ENCODE peak calls at places on chromosomes 7 and 10, in seven cellular contexts. E is astrocyte, T is thoracic aorta, O is neuronal stem cell, A is H1, X is A549, D is left ventricle myocardium inferior. Q is an unnamed sample.

GRCh38 chr10:21526952-21527633 is 1.6 kb upstream of the SKIDA1 start:
- DNase-seq in E (no peak), A (no peak), X (peak; percentile 72), T (no peak), O (no peak), D (peak; percentile 81), Q (no peak)

GRCh38 chr10:6009159-6009558 is 31.8 kb upstream of the IL15RA start:
- DNase-seq in O (no peak), D (no peak), T (no peak), A (no peak), X (no peak), E (peak; percentile 80), Q (no peak)

GRCh38 chr10:71687480-71687879 is 32.1 kb downstream of the C10orf105 start:
- DNase-seq in D (no peak), X (no peak), A (no peak), E (no peak), T (no peak), O (no peak), Q (no peak)

GRCh38 chr10:102582181-102582580 is 62.1 kb upstream of the TRIM8 start:
- DNase-seq in E (no peak), T (no peak), D (no peak), O (no peak), A (no peak), X (no peak), Q (no peak)

GRCh38 chr10:69939033-69939432 is 113.6 kb upstream of the MACROH2A2 start:
- DNase-seq in A (no peak), D (no peak), X (no peak), T (no peak), E (no peak), O (no peak), Q (no peak)

GRCh38 chr10:75870039-75870645 is 438.7 kb downstream of the LRMDA start:
- DNase-seq in T (no peak), O (no peak), D (no peak), E (no peak), A (no peak), X (no peak), Q (no peak)

GRCh38 chr10:51718804-51719291 is 19.5 kb upstream of the CSTF2T start:
- DNase-seq in O (no peak), E (peak; percentile 47), X (peak; percentile 10), T (no peak), D (no peak), A (no peak), Q (no peak)

GRCh38 chr10:124184208-124184820 is 90.9 kb upstream of the CHST15 start:
- DNase-seq in A (no peak), D (no peak), X (no peak), O (no peak), E (no peak), T (no peak), Q (no peak)

GRCh38 chr7:130918129-130919052 is 184.4 kb upstream of the KLF14 start:
- DNase-seq in E (no peak), T (no peak), D (no peak), X (peak; percentile 63), O (no peak), A (no peak), Q (no peak)

GRCh38 chr10:47136866-47137265 is 163.1 kb upstream of the GDF10 start:
- DNase-seq in A (no peak), T (no peak), D (no peak), O (no peak), E (no peak), X (no peak), Q (no peak)

GRCh38 chr10:28984431-28984830 is 304.4 kb upstream of the LYZL1 start:
- DNase-seq in A (no peak), T (peak; percentile 92), X (peak; percentile 76), E (peak; percentile 87), D (peak; percentile 89), O (no peak), Q (no peak)

GRCh38 chr10:95291634-95292039 is 834 bp upstream of the PDLIM1 start:
- DNase-seq in X (no peak), A (no peak), D (no peak), T (no peak), E (no peak), O (no peak), Q (no peak)

DNA sequence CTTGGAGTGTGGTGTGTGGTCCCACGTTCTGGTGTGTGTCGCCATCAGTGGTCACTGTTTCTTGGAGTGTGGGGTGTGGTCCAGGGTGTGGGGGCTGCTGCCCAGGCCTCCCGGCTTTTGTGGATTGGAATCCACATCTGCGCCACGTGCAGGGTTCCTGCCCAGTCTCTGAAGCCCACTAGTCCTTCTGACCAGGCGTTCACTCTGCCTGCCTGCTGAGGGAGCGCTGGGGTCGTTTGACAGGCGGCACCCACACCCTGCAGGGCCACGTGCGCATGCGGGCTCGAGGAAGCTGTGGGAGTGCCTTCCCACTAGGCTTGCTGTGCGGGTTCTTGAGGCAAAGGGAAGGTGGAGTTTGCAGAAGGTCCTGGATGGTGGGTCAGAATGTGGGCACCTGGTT is 51.4 kb downstream of the INPP5A start:
- DNase-seq in A (no peak), E (no peak), O (no peak), T (no peak), D (no peak), X (no peak), Q (no peak)
- H3K4me3 ChIP-seq in A (no peak overlapping the region), E (no peak overlapping the region), O (no peak overlapping the region), T (peak overlapping the region; percentile 51), D (peak overlapping the region; percentile 38), X (no peak overlapping the region), Q (no peak overlapping the region)

GRCh38 chr7:74372511-74373111 is 81.1 kb upstream of the GTF2IRD1 start:
- DNase-seq in X (no peak), E (no peak), T (no peak), A (no peak), O (no peak), D (peak; percentile 40), Q (no peak)

GRCh38 chr7:74372060-74372408 is 81.7 kb upstream of the GTF2IRD1 start:
- DNase-seq in O (no peak), X (no peak), E (no peak), T (no peak), D (no peak), A (no peak), Q (no peak)

GRCh38 chr7:74375726-74376220 is 77.9 kb upstream of the GTF2IRD1 start:
- DNase-seq in A (no peak), X (no peak), E (no peak), D (no peak), T (no peak), O (no peak), Q (no peak)

GRCh38 chr7:74373536-74373935 is 80.2 kb upstream of the GTF2IRD1 start:
- DNase-seq in E (no peak), D (no peak), T (no peak), X (no peak), O (no peak), A (no peak), Q (no peak)

GRCh38 chr7:74371381-74372059 is 82.2 kb upstream of the GTF2IRD1 start:
- DNase-seq in D (no peak), E (no peak), X (no peak), O (peak; percentile 14), T (no peak), A (no peak), Q (no peak)
- H3K4me3 ChIP-seq in D (no peak overlapping the region), E (no peak overlapping the region), X (no peak overlapping the region), O (no peak overlapping the region), T (peak overlapping the region; percentile 45), A (peak overlapping the region; percentile 40), Q (peak overlapping the region; percentile 10)

GRCh38 chr7:114943530-114943929 is 21.6 kb downstream of the MDFIC start:
- DNase-seq in E (no peak), D (no peak), X (no peak), A (no peak), O (no peak), T (no peak), Q (no peak)

GRCh38 chr7:114943953-114944741 is 22.3 kb downstream of the MDFIC start:
- DNase-seq in E (peak; percentile 57), T (no peak), D (no peak), A (no peak), X (no peak), O (no peak), Q (no peak)

GRCh38 chr7:114942443-114943175 is 20.7 kb downstream of the MDFIC start:
- DNase-seq in A (no peak), O (no peak), X (no peak), T (no peak), E (no peak), D (no peak), Q (no peak)

GRCh38 chr7:114941692-114942091 is 19.8 kb downstream of the MDFIC start:
- DNase-seq in X (no peak), E (no peak), T (no peak), O (no peak), A (no peak), D (no peak), Q (no peak)

DNA sequence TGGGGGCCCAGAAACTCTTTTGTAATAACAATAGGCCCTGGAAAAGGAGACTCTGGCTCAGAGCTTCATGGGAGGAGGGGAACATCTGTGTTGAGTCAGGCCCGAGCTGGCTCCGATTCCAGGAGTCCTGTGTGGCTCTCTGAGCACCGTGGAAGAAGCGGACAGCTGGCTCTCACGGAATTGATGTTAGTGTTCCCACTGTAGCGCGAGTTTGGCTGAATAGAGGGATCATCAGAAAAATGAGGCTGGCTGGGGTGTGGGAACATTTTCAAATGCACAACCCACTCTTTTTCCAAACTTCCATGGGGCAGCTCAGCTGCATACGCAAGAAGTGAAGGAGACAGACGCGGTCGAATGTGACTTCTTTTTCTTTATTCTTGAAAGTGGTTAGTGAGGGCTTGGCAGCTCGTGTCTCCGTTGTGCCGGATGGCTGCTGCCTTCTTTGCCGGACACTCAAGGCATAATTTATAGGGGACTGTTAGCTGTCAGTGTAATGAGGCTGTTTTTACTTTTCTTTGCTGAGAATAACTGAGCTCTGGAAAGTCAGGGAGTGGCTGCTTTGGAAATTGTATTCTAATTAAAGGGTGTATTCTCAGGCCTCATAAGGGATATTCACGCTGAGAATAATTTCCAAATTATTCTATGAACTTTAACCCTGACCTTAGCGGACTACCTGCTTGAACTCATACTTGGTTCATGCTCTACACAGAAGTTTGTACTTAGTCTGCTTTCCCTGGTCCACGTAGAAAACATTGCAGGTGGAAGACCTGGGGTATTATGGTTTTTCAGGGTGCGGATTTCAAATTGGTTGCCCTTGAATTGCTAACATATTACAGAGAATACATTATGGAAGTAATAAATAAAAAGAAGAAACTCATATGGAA is 23.1 kb downstream of the MDFIC start:
- DNase-seq in O (peak; percentile 3), T (peak; percentile 7), X (no peak), A (no peak), D (peak; percentile 73), E (peak; percentile 93), Q (no peak)
- H3K4me3 ChIP-seq in O (no peak overlapping the region), T (peak overlapping the region; percentile 62), X (no peak overlapping the region), A (no peak overlapping the region), D (peak overlapping the region; percentile 51), E (peak overlapping the region; percentile 53), Q (no peak overlapping the region)

GRCh38 chr7:97025983-97026704 is 1.5 kb upstream of the DLX5 start:
- DNase-seq in X (no peak), D (no peak), E (peak; percentile 4), O (peak; percentile 27), T (no peak), A (no peak), Q (no peak)

GRCh38 chr7:97026705-97027426 is 2.2 kb upstream of the DLX5 start:
- DNase-seq in T (no peak), O (peak; percentile 3), E (no peak), X (no peak), A (no peak), D (no peak), Q (no peak)

GRCh38 chr7:97022451-97023306 is 2.0 kb downstream of the DLX5 start:
- DNase-seq in D (no peak), E (no peak), X (no peak), T (no peak), A (no peak), O (peak; percentile 31), Q (no peak)

GRCh38 chr7:97024209-97025129 is at the start of gene DLX5:
- DNase-seq in D (no peak), X (peak; percentile 24), E (peak; percentile 5), O (peak; percentile 67), T (no peak), A (no peak), Q (no peak)

GRCh38 chr7:97025130-97025499 is 484 bp upstream of the DLX5 start:
- DNase-seq in A (no peak), O (no peak), X (no peak), E (no peak), T (no peak), D (no peak), Q (no peak)
- H3K4me3 ChIP-seq in A (no peak overlapping the region), O (no peak overlapping the region), X (no peak overlapping the region), E (no peak overlapping the region), T (peak overlapping the region; percentile 56), D (peak overlapping the region; percentile 61), Q (no peak overlapping the region)

Q was measured in iPS DF 6.9.